ENCODE peak calls at places on chromosomes 13 and 19, in seven cellular contexts. A is ELR, G is mesothelial cell of epicardium, S is stomach, V is GM10248, M is T-helper 2 cell, U is cardiac muscle cell. O is an unnamed sample.

GRCh38 chr19:44202470-44202869 is 9.9 kb upstream of the ZNF227 start:
- DNase-seq in A (peak; percentile 5), G (no peak), S (no peak), V (no peak), M (no peak), U (no peak), O (peak; percentile 43)

GRCh38 chr13:91141619-91142061 is 205.8 kb upstream of the MIR17HG start:
- DNase-seq in A (no peak), G (no peak), S (no peak), V (no peak), M (no peak), U (no peak), O (peak; percentile 29)

GRCh38 chr19:30315159-30315558 is 57.0 kb upstream of the ZNF536 start:
- DNase-seq in A (no peak), G (no peak), S (no peak), V (no peak), M (no peak), U (no peak), O (no peak)

GRCh38 chr19:28372800-28373199 is 840.2 kb downstream of the UQCRFS1 start:
- DNase-seq in A (no peak), G (no peak), S (no peak), V (no peak), M (no peak), U (no peak), O (no peak)

GRCh38 chr19:45524575-45525129 is 17.4 kb downstream of the VASP start:
- DNase-seq in A (no peak), G (no peak), S (no peak), V (no peak), M (no peak), U (no peak), O (no peak)

GRCh38 chr19:51712461-51713081 is 11.2 kb downstream of the HAS1 start:
- DNase-seq in A (peak; percentile 75), G (no peak), S (no peak), V (no peak), M (peak; percentile 38), U (no peak), O (peak; percentile 34)

GRCh38 chr19:52640916-52641315 is 2.8 kb upstream of the ZNF83 start:
- DNase-seq in A (peak; percentile 62), G (no peak), S (no peak), V (no peak), M (no peak), U (no peak), O (peak; percentile 7)

GRCh38 chr19:2333027-2333806 is 4.7 kb downstream of the SPPL2B start:
- DNase-seq in A (no peak), G (no peak), S (peak; percentile 45), V (no peak), M (no peak), U (no peak), O (no peak)

GRCh38 chr13:30421093-30422055 is 919 bp upstream of the UBE2L5 start:
- DNase-seq in A (peak; percentile 85), G (peak; percentile 56), S (peak; percentile 82), V (peak; percentile 67), M (peak; percentile 72), U (peak; percentile 87), O (peak; percentile 91)